ENCODE peak calls at places on chromosomes 2 and 18, in seven cellular contexts. V, Y, D, E, B, C and Q are unnamed samples.
A peak's percentile ranks its signal among the peaks of the same experiment; 100 is the strongest.

GRCh38 chr18:77133920-77134496 is 1.4 kb upstream of the MBP start:
- DNase-seq in V (no peak), Y (peak; percentile 42), D (no peak), E (no peak), B (no peak), C (no peak), Q (no peak)

GRCh38 chr18:49921278-49922037 is 108.1 kb upstream of the ACAA2 start:
- DNase-seq in V (no peak), Y (no peak), D (no peak), E (no peak), B (no peak), C (no peak), Q (no peak)

GRCh38 chr2:229734410-229734809 is 20.1 kb upstream of the DNER start:
- DNase-seq in V (no peak), Y (no peak), D (no peak), E (no peak), B (no peak), C (no peak), Q (no peak)

GRCh38 chr2:216540920-216541319 is 42.3 kb downstream of the RPL37A start:
- DNase-seq in V (no peak), Y (no peak), D (no peak), E (no peak), B (no peak), C (no peak), Q (no peak)

GRCh38 chr2:27171351-27171848 is 22.6 kb downstream of the TCF23 start:
- DNase-seq in V (peak; percentile 32), Y (no peak), D (no peak), E (no peak), B (no peak), C (no peak), Q (no peak)

GRCh38 chr2:3142961-3143571 is 234.6 kb downstream of the EIPR1 start:
- DNase-seq in V (no peak), Y (no peak), D (no peak), E (no peak), B (no peak), C (peak; percentile 74), Q (no peak)

GRCh38 chr2:226440119-226440917 is 359.3 kb downstream of the IRS1 start:
- DNase-seq in V (no peak), Y (no peak), D (peak; percentile 66), E (no peak), B (no peak), C (no peak), Q (no peak)

GRCh38 chr2:49219741-49220140 is 65.4 kb upstream of the FSHR start:
- DNase-seq in V (no peak), Y (no peak), D (no peak), E (no peak), B (no peak), C (no peak), Q (no peak)

GRCh38 chr2:104860141-104860790 is 6.4 kb downstream of the POU3F3 start:
- DNase-seq in V (no peak), Y (no peak), D (no peak), E (no peak), B (no peak), C (no peak), Q (no peak)

GRCh38 chr2:157032019-157032418 is 225.5 kb upstream of the GALNT5 start:
- DNase-seq in V (peak; percentile 9), Y (no peak), D (peak; percentile 94), E (no peak), B (peak; percentile 48), C (no peak), Q (peak; percentile 82)

GRCh38 chr2:231786177-231786916 is at the start of gene COPS7B:
- DNase-seq in V (peak; percentile 92), Y (peak; percentile 48), D (peak; percentile 72), E (peak; percentile 88), B (peak; percentile 66), C (peak; percentile 93), Q (peak; percentile 68)
- TF ChIP-seq CTCF in V (peak; percentile 52), Y (peak; percentile 25), D (peak; percentile 54), E (peak; percentile 33), B (peak; percentile 60), C (no peak), Q (peak; percentile 63)

DNA sequence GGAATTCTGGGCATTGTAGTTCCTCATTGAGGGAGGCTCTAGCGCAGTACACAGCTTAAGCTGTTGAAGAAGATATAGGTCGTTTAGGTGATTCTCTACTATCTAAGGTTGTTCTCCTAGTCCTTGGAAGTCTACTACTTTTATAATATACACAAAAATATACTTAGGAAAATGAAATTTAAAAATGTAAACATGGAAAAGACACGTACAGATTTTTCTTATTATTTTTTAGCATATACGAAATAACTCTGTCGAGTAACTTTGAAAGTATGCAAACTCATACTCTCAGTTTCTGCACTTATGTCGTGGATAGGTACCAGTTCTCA is 272 bp upstream of the FASTKD1 start:
- DNase-seq in V (no peak), Y (no peak), D (no peak), E (no peak), B (no peak), C (no peak), Q (no peak)
- H3K27ac ChIP-seq in V (no peak overlapping the region), Y (peak overlapping the region; percentile 46), D (no peak overlapping the region), E (no peak overlapping the region), B (no peak overlapping the region), C (no peak overlapping the region), Q (peak overlapping the region; percentile 78)

DNA sequence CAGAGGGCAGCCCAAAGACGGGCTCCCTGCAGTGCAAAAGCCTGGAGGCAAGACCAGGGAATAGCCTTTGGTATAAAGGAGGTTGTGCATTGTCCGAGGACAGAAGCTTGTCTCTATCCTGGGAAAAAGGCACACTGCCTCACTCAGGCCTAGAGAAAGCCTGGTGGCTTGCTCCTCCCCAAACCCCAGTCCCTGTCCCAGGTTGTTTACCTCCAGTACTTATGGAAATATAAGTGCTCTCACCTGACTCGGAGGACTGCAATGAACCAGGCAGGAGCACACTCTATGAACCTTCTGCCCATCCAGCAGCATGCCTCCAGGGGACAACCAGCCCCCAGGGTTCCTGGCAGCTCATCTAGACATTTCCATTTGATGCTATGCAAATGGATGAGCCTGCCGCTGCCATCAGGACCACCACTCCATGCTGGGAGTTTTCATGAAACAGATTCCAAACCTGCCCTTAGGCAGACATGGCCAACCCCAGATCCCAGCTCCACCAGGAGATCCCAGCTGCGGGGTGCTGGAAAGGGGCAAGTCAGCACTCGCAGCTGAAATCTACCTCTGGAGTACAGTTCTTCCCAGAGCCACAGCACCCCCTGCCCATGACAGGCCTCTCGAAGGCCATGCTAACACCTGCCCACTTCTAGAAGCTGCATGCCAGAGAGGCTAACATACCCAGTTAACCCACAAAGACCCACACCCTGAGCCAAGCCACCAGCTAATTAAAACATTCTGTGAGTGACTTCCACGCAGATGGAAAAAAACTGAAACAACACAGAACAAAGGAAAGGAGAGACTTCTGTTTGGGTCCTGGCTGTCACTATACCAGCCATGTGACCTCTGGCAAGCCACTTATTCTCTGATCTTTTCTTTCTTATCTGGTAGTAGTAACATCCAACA is 101.7 kb downstream of the TTC32 start:
- DNase-seq in V (no peak), Y (no peak), D (no peak), E (no peak), B (no peak), C (no peak), Q (peak; percentile 41)
- TF ChIP-seq CTCF in V (no peak), Y (no peak), D (no peak), E (no peak), B (no peak), C (no peak), Q (no peak)

DNA sequence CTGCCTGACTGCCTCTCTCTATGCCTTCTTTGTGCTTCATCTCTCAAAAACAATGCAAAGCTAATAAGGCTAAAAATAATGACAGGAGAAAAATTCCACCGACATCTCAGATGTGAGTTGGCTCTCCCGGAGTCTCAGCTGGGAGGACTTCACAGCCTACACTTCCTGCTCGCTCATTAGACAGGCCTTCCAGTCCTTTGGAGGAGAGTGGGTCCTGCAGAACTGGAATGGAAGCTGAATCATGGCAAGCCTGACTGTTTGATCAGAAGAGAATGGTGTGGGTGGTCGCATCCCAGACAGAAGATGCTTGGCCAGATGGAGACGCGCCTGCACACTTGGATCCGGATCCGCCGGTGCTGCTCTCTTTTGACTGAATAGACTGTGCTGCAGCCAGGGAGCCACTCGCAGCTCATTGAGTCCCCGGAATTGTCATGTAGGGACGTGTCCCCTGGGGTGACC is 49.7 kb downstream of the TRIB2 start:
- DNase-seq in V (no peak), Y (no peak), D (peak; percentile 73), E (peak; percentile 62), B (no peak), C (no peak), Q (peak; percentile 4)
- H3K27ac ChIP-seq in V (no peak overlapping the region), Y (no peak overlapping the region), D (no peak overlapping the region), E (no peak overlapping the region), B (no peak overlapping the region), C (no peak overlapping the region), Q (no peak overlapping the region)

GRCh38 chr18:7590800-7591560 is 23.9 kb downstream of the PTPRM start:
- DNase-seq in V (no peak), Y (no peak), D (peak; percentile 52), E (no peak), B (no peak), C (no peak), Q (no peak)

GRCh38 chr18:7593194-7593819 is 26.2 kb downstream of the PTPRM start:
- DNase-seq in V (no peak), Y (no peak), D (no peak), E (no peak), B (no peak), C (no peak), Q (no peak)

GRCh38 chr18:7598167-7599062 is 31.3 kb downstream of the PTPRM start:
- DNase-seq in V (no peak), Y (no peak), D (peak; percentile 66), E (no peak), B (no peak), C (no peak), Q (no peak)

GRCh38 chr18:7596133-7596532 is 29.0 kb downstream of the PTPRM start:
- DNase-seq in V (no peak), Y (no peak), D (peak; percentile 18), E (no peak), B (no peak), C (no peak), Q (no peak)

GRCh38 chr18:7592305-7593071 is 25.4 kb downstream of the PTPRM start:
- DNase-seq in V (no peak), Y (no peak), D (no peak), E (no peak), B (no peak), C (no peak), Q (no peak)
- TF ChIP-seq CTCF in V (peak; percentile 4), Y (no peak), D (no peak), E (no peak), B (no peak), C (no peak), Q (no peak)

DNA sequence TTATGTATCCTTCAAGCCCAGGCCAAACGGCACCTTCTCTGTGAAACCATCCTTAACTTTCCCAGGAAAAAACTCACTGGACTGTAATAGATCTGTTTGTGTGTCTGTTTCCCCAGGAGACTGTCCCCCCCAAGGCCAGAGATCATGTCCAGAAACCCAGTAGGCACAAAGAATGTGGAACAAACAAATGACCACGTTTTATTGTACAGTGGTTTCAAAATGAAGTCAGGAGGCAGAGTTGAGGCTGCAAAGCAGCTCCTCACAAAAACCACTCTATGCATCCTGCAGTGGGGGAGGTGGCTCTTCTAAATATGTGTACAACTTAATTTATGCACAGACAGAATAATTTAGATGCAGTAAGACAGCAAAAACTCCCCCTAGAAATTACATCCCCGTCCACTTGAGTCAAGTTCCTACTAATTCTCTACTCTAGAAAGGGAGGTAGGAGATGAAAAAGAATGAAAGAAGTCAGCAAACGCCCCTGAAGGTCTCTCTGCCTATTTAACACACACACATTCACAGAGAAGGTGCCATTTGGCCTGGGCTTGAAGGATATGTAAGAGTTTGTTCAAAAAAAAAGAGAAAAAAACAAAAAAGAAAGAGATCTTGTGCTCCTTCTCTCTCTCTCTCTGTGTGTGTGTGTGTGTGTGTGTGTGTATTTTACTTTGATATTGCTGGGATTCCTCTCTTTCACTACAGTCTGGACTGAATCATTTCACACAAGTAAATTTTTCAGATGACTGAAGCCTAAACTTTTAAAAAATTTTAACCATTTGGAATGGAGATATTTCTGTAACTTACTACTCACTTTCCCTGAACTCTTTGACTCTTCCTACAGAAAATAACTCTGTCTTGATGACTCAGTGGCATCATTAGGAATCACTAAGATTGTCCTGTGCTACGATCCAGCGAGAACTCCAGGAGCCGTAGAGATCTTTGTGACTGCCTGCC is 19.5 kb downstream of the BCL2 start:
- DNase-seq in V (no peak), Y (no peak), D (peak; percentile 31), E (no peak), B (no peak), C (no peak), Q (no peak)
- H3K27ac ChIP-seq in V (no peak overlapping the region), Y (peak overlapping the region; percentile 20), D (no peak overlapping the region), E (no peak overlapping the region), B (no peak overlapping the region), C (no peak overlapping the region), Q (no peak overlapping the region)